ENCODE peak calls at places on chromosomes 5 and 9, in eight cellular contexts. X is stomach, D is sigmoid colon, S is suprapubic skin, K is K562, A is H1, M is HepG2, L is GM12878. U is an unnamed sample.
A peak's percentile ranks its signal among the peaks of the same experiment; 100 is the strongest.

GRCh38 chr9:2709645-2710101 is 7.6 kb upstream of the KCNV2 start:
- DNase-seq in X (no peak), D (no peak), S (no peak), K (no peak), A (no peak), M (no peak), L (no peak), U (no peak)

GRCh38 chr9:115118471-115119156 is 657 bp upstream of the TNC start:
- DNase-seq in X (peak; percentile 60), D (peak; percentile 93), S (no peak), K (no peak), A (peak; percentile 77), M (no peak), L (no peak), U (peak; percentile 48)

GRCh38 chr5:150159741-150160179 is 4.1 kb upstream of the PDGFRB start:
- DNase-seq in X (no peak), D (no peak), S (no peak), K (peak; percentile 51), A (no peak), M (no peak), L (no peak), U (no peak)

GRCh38 chr9:113530942-113531341 is 67.4 kb downstream of the RGS3 start:
- DNase-seq in X (no peak), D (peak; percentile 17), S (no peak), K (no peak), A (no peak), M (no peak), L (no peak), U (no peak)

GRCh38 chr5:1374680-1375055 is 29.8 kb upstream of the CLPTM1L start:
- DNase-seq in X (no peak), D (no peak), S (no peak), K (no peak), A (no peak), M (no peak), L (no peak), U (no peak)

GRCh38 chr9:98075332-98075805 is 18.8 kb downstream of the NANS start:
- DNase-seq in X (peak; percentile 44), D (no peak), S (no peak), K (no peak), A (no peak), M (no peak), L (no peak), U (no peak)

GRCh38 chr5:170219615-170220014 is 13.2 kb upstream of the C5orf58 start:
- DNase-seq in X (no peak), D (no peak), S (no peak), K (no peak), A (no peak), M (no peak), L (no peak), U (no peak)

GRCh38 chr5:119578937-119579336 is 50.4 kb upstream of the FAM170A start:
- DNase-seq in X (no peak), D (no peak), S (no peak), K (peak; percentile 36), A (peak; percentile 13), M (peak; percentile 63), L (no peak), U (no peak)

GRCh38 chr9:4333787-4334186 is 33.9 kb upstream of the GLIS3 start:
- DNase-seq in X (no peak), D (no peak), S (no peak), K (no peak), A (no peak), M (no peak), L (no peak), U (no peak)

GRCh38 chr5:82165740-82166530 is 112.2 kb downstream of the RPS23 start:
- DNase-seq in X (peak; percentile 65), D (peak; percentile 93), S (no peak), K (peak; percentile 58), A (peak; percentile 27), M (peak; percentile 71), L (peak; percentile 39), U (peak; percentile 61)

GRCh38 chr9:132863096-132863495 is 15.0 kb downstream of the AK8 start:
- DNase-seq in X (no peak), D (no peak), S (no peak), K (no peak), A (no peak), M (no peak), L (no peak), U (no peak)

GRCh38 chr9:98958271-98958989 is 14.7 kb downstream of the COL15A1 start:
- DNase-seq in X (no peak), D (no peak), S (no peak), K (no peak), A (no peak), M (no peak), L (no peak), U (no peak)

GRCh38 chr9:4220361-4220760 is 79.5 kb downstream of the GLIS3 start:
- DNase-seq in X (no peak), D (no peak), S (no peak), K (no peak), A (no peak), M (no peak), L (no peak), U (no peak)

GRCh38 chr9:38067611-38067891 is 1.5 kb downstream of the SHB start:
- DNase-seq in X (peak; percentile 44), D (peak; percentile 77), S (no peak), K (no peak), A (no peak), M (no peak), L (no peak), U (peak; percentile 43)

GRCh38 chr5:79508794-79509193 is 5.1 kb downstream of the HOMER1 start:
- DNase-seq in X (no peak), D (no peak), S (no peak), K (no peak), A (no peak), M (no peak), L (no peak), U (no peak)

GRCh38 chr5:9358961-9359686 is 186.8 kb downstream of the SEMA5A start:
- DNase-seq in X (no peak), D (no peak), S (no peak), K (no peak), A (no peak), M (no peak), L (no peak), U (no peak)

GRCh38 chr9:3746296-3747275 is 220.8 kb upstream of the RFX3 start:
- DNase-seq in X (no peak), D (no peak), S (no peak), K (no peak), A (no peak), M (no peak), L (no peak), U (no peak)

GRCh38 chr5:52814749-52815148 is 27.0 kb downstream of the ITGA1 start:
- DNase-seq in X (no peak), D (no peak), S (no peak), K (no peak), A (no peak), M (no peak), L (no peak), U (no peak)

GRCh38 chr9:131885144-131885609 is 145.3 kb upstream of the RAPGEF1 start:
- DNase-seq in X (peak; percentile 49), D (no peak), S (peak; percentile 45), K (no peak), A (no peak), M (no peak), L (no peak), U (no peak)

GRCh38 chr9:6973762-6974161 is 216.0 kb downstream of the KDM4C start:
- DNase-seq in X (no peak), D (no peak), S (no peak), K (no peak), A (no peak), M (peak; percentile 58), L (peak; percentile 58), U (no peak)

GRCh38 chr9:86909388-86909787 is 37.9 kb downstream of the GAS1 start:
- DNase-seq in X (no peak), D (no peak), S (no peak), K (no peak), A (no peak), M (no peak), L (no peak), U (no peak)

GRCh38 chr9:86907346-86907745 is 40.0 kb downstream of the GAS1 start:
- DNase-seq in X (no peak), D (no peak), S (no peak), K (no peak), A (no peak), M (no peak), L (no peak), U (no peak)

GRCh38 chr9:86908261-86908660 is 39.0 kb downstream of the GAS1 start:
- DNase-seq in X (no peak), D (no peak), S (no peak), K (no peak), A (no peak), M (no peak), L (no peak), U (no peak)

DNA sequence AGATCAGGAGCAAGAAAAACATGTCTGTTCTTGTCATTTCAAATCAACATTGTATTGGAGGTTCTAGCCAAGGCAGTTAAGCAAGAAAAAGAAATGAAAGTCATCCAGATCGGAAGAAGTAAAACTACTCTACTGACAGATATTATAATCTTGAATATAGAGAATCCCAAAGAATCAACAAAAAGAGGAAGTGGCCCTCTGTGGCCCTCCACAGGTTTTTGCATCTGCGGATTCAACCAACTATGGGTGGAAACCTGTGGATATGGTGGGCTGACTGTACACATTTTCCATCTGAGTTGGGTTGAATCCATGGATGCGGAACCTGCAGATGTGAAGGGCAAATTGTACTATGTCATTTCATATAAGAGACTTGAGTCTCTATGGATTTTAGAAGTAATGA is 35.1 kb downstream of the GAS1 start:
- DNase-seq in X (no peak), D (no peak), S (no peak), K (no peak), A (no peak), M (no peak), L (no peak), U (no peak)
- TF ChIP-seq EP300 in X (no peak), D (no peak), S (no peak), K (no peak), A (no peak), M (no peak), L (no peak), U (no peak)

GRCh38 chr5:168680395-168680794 is 101.2 kb upstream of the PANK3 start:
- DNase-seq in X (no peak), D (no peak), S (no peak), K (no peak), A (no peak), M (no peak), L (no peak), U (no peak)
- TF ChIP-seq POLR2AphosphoS5 in X (no peak), D (no peak), S (no peak), K (no peak), A (no peak), M (no peak), L (no peak), U (no peak)

DNA sequence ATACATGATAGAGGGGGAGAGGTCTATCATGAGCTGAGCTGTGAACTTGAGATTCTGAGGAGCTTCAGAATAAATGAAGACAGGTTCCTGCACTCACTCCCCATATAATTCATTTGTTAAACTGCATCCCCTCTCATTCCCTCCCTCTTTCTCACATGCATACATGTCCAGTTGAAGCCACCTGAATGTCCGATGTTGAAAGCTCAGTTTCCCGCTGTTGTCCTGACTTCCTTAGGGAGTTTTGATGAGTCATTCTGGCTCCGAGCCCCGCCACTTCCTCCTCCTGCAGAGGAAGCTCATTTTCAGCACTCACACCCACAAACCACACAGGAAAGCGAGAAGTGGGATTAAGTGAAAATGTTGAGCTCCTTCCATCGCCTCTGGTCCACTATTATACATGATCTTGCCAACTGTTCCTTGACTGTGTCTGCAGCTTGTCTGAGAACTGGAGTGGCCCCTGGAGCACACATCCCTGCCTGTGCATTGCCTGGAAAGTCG is 121.2 kb downstream of the CEMIP2 start:
- DNase-seq in X (peak; percentile 63), D (peak; percentile 81), S (no peak), K (peak; percentile 61), A (no peak), M (no peak), L (peak; percentile 16), U (peak; percentile 79)
- TF ChIP-seq EP300 in X (no peak), D (no peak), S (no peak), K (peak; percentile 55), A (no peak), M (no peak), L (no peak), U (no peak)

GRCh38 chr9:35518981-35519679 is 29.2 kb downstream of the RUSC2 start:
- DNase-seq in X (no peak), D (no peak), S (no peak), K (no peak), A (no peak), M (no peak), L (no peak), U (no peak)
- TF ChIP-seq POLR2AphosphoS5 in X (no peak), D (no peak), S (no peak), K (no peak), A (no peak), M (no peak), L (no peak), U (no peak)